ENCODE peak calls at places on chromosomes 3 and 15, in seven cellular contexts. X, T, B, Q, C, A and L are unnamed samples.

GRCh38 chr15:90550919-90551318 is 21.2 kb downstream of the CRTC3 start:
- DNase-seq in Q (no peak), B (no peak), X (no peak), T (no peak), C (no peak), A (no peak), L (no peak)

GRCh38 chr3:73813291-73813977 is 188.7 kb upstream of the PDZRN3 start:
- DNase-seq in X (peak; percentile 54), T (no peak), B (no peak), A (no peak), Q (no peak), C (no peak), L (peak; percentile 70)

GRCh38 chr15:40340038-40340739 is 550 bp downstream of the CCDC9B start:
- DNase-seq in T (peak; percentile 83), A (no peak), Q (peak; percentile 85), B (no peak), X (peak; percentile 82), C (no peak), L (peak; percentile 93)

GRCh38 chr3:166457382-166457781 is 620.2 kb upstream of the BCHE start:
- DNase-seq in B (no peak), X (no peak), A (no peak), T (no peak), Q (no peak), C (no peak), L (no peak)

GRCh38 chr3:42179110-42179725 is 86.8 kb downstream of the CCK start:
- DNase-seq in X (peak; percentile 88), Q (peak; percentile 29), T (peak; percentile 92), B (peak; percentile 41), C (peak; percentile 95), A (no peak), L (peak; percentile 87)

GRCh38 chr3:50237133-50237651 is 1.2 kb downstream of the GNAI2 start:
- DNase-seq in X (peak; percentile 54), B (peak; percentile 65), T (peak; percentile 34), C (no peak), A (no peak), Q (no peak), L (peak; percentile 57)

GRCh38 chr15:62482715-62483429 is 317.8 kb upstream of the C2CD4B start:
- DNase-seq in C (no peak), B (peak; percentile 72), Q (no peak), A (peak; percentile 2), T (peak; percentile 66), X (peak; percentile 37), L (no peak)

GRCh38 chr3:76586471-76586870 is 453.4 kb upstream of the ROBO2 start:
- DNase-seq in C (no peak), Q (no peak), T (no peak), B (no peak), X (no peak), A (no peak), L (no peak)

GRCh38 chr15:68415501-68416157 is 16.3 kb downstream of the ITGA11 start:
- DNase-seq in A (no peak), Q (peak; percentile 41), T (no peak), X (no peak), C (no peak), B (no peak), L (no peak)

GRCh38 chr3:120572027-120572426 is 24.1 kb upstream of the NDUFB4 start:
- DNase-seq in B (no peak), Q (no peak), C (no peak), A (no peak), T (no peak), X (no peak), L (no peak)

GRCh38 chr3:37696661-37697060 is 165.0 kb upstream of the CTDSPL start:
- DNase-seq in Q (no peak), T (no peak), X (no peak), C (no peak), A (no peak), B (no peak), L (no peak)

GRCh38 chr3:182138388-182138787 is 426.7 kb downstream of the SOX2 start:
- DNase-seq in Q (no peak), C (no peak), X (no peak), T (no peak), B (no peak), A (no peak), L (no peak)

GRCh38 chr3:194061421-194062029 is 74.4 kb upstream of the HES1 start:
- DNase-seq in C (no peak), B (no peak), T (no peak), Q (no peak), A (no peak), X (no peak), L (no peak)

GRCh38 chr15:81304226-81304625 is 19.7 kb downstream of the STARD5 start:
- DNase-seq in A (no peak), C (no peak), T (peak; percentile 67), Q (no peak), X (peak; percentile 89), B (no peak), L (peak; percentile 39)

GRCh38 chr3:187737401-187738088 is 7.7 kb downstream of the BCL6 start:
- DNase-seq in T (peak; percentile 53), Q (peak; percentile 84), C (peak; percentile 50), A (peak; percentile 62), X (peak; percentile 78), B (peak; percentile 74), L (peak; percentile 75)

GRCh38 chr3:83092521-83093221 is 1331.2 kb upstream of the GBE1 start:
- DNase-seq in C (no peak), T (no peak), B (no peak), A (no peak), Q (no peak), X (no peak), L (no peak)

GRCh38 chr3:15292765-15293522 is 39.4 kb downstream of the SH3BP5 start:
- DNase-seq in T (no peak), B (no peak), C (peak; percentile 44), Q (peak; percentile 71), A (no peak), X (peak; percentile 25), L (peak; percentile 75)

GRCh38 chr3:161420746-161421145 is 49.4 kb upstream of the SPTSSB start:
- DNase-seq in Q (no peak), A (no peak), B (peak; percentile 59), T (no peak), X (peak; percentile 23), C (peak; percentile 72), L (no peak)

GRCh38 chr15:32849769-32850668 is 132.2 kb downstream of the GREM1 start:
- DNase-seq in B (no peak), A (no peak), C (no peak), X (peak; percentile 98), Q (no peak), T (peak; percentile 71), L (peak; percentile 99)

GRCh38 chr15:52060511-52060910 is 41.5 kb downstream of the MAPK6 start:
- DNase-seq in Q (no peak), T (no peak), X (no peak), A (no peak), C (no peak), B (no peak), L (no peak)

GRCh38 chr3:46350262-46350565 is 3.7 kb upstream of the CCR2 start:
- DNase-seq in B (no peak), C (no peak), T (no peak), A (no peak), X (no peak), Q (no peak), L (no peak)